ENCODE peak calls at places on chromosome 14, in seven cellular contexts. W is IMR-90, X is H1, Z is trophoblast cell, H is H9, E is mesenchymal stem cell, S is mesendoderm. C is an unnamed sample.

GRCh38 chr14:47207636-47208035 is 467.8 kb downstream of the MDGA2 start:
- DNase-seq in W (no peak), X (no peak), Z (no peak), H (no peak), E (peak; percentile 46), S (peak; percentile 30), C (no peak)

GRCh38 chr14:85317491-85318021 is 212.4 kb upstream of the FLRT2 start:
- DNase-seq in W (peak; percentile 26), X (no peak), Z (no peak), H (no peak), E (no peak), S (no peak), C (no peak)

GRCh38 chr14:89420502-89420901 is 3.5 kb upstream of the FOXN3 start:
- DNase-seq in W (no peak), X (no peak), Z (no peak), H (no peak), E (no peak), S (no peak), C (no peak)

GRCh38 chr14:87131879-87132278 is 861.1 kb downstream of the GALC start:
- DNase-seq in W (peak; percentile 74), X (no peak), Z (peak; percentile 38), H (no peak), E (peak; percentile 69), S (peak; percentile 63), C (no peak)

GRCh38 chr14:81219821-81220487 is 805 bp downstream of the GTF2A1 start:
- DNase-seq in W (peak; percentile 7), X (no peak), Z (peak; percentile 56), H (no peak), E (no peak), S (peak; percentile 51), C (no peak)

GRCh38 chr14:73180385-73180805 is 44.1 kb downstream of the PSEN1 start:
- DNase-seq in W (peak; percentile 77), X (no peak), Z (peak; percentile 83), H (no peak), E (peak; percentile 90), S (no peak), C (no peak)

GRCh38 chr14:49768301-49769121 is 558 bp downstream of the KLHDC2 start:
- DNase-seq in W (peak; percentile 66), X (peak; percentile 10), Z (peak; percentile 71), H (peak; percentile 54), E (peak; percentile 72), S (peak; percentile 81), C (peak; percentile 41)

GRCh38 chr14:71103662-71104484 is 196.6 kb downstream of the PCNX1 start:
- DNase-seq in W (peak; percentile 80), X (no peak), Z (peak; percentile 84), H (no peak), E (peak; percentile 66), S (peak; percentile 59), C (peak; percentile 37)

GRCh38 chr14:27002179-27002578 is 404.3 kb upstream of the NOVA1 start:
- DNase-seq in W (no peak), X (no peak), Z (no peak), H (no peak), E (no peak), S (no peak), C (no peak)

GRCh38 chr14:49477576-49477975 is 108.6 kb downstream of the RPS29 start:
- DNase-seq in W (no peak), X (no peak), Z (no peak), H (no peak), E (no peak), S (no peak), C (no peak)

GRCh38 chr14:59123975-59124374 is 64.5 kb upstream of the DAAM1 start:
- DNase-seq in W (peak; percentile 49), X (no peak), Z (peak; percentile 29), H (no peak), E (peak; percentile 33), S (peak; percentile 9), C (no peak)

GRCh38 chr14:86333506-86333905 is 803.6 kb downstream of the FLRT2 start:
- DNase-seq in W (peak; percentile 25), X (no peak), Z (no peak), H (no peak), E (no peak), S (no peak), C (no peak)

GRCh38 chr14:72743626-72744025 is 150.3 kb downstream of the DPF3 start:
- DNase-seq in W (no peak), X (no peak), Z (no peak), H (no peak), E (no peak), S (no peak), C (no peak)

GRCh38 chr14:71206766-71207371 is 299.6 kb downstream of the PCNX1 start:
- DNase-seq in W (peak; percentile 85), X (no peak), Z (no peak), H (no peak), E (peak; percentile 52), S (no peak), C (no peak)

GRCh38 chr14:35336171-35337073 is 44.2 kb downstream of the PSMA6 start:
- DNase-seq in W (peak; percentile 85), X (no peak), Z (peak; percentile 97), H (peak; percentile 84), E (peak; percentile 95), S (peak; percentile 92), C (no peak)

GRCh38 chr14:24458736-24459135 is 16.2 kb upstream of the SDR39U1 start:
- DNase-seq in W (no peak), X (no peak), Z (no peak), H (no peak), E (no peak), S (no peak), C (no peak)

GRCh38 chr14:69069020-69069421 is 83.9 kb downstream of the DCAF5 start:
- DNase-seq in W (peak; percentile 93), X (no peak), Z (no peak), H (no peak), E (peak; percentile 75), S (peak; percentile 47), C (no peak)

GRCh38 chr14:35766036-35766699 is 42.9 kb downstream of the RALGAPA1 start:
- DNase-seq in W (no peak), X (no peak), Z (no peak), H (no peak), E (no peak), S (no peak), C (no peak)

GRCh38 chr14:59013672-59014298 is 174.7 kb upstream of the DAAM1 start:
- DNase-seq in W (peak; percentile 68), X (no peak), Z (peak; percentile 34), H (no peak), E (peak; percentile 78), S (no peak), C (no peak)

GRCh38 chr14:61860294-61860918 is 98.2 kb downstream of the SNAPC1 start:
- DNase-seq in W (peak; percentile 42), X (no peak), Z (peak; percentile 66), H (peak; percentile 67), E (peak; percentile 37), S (peak; percentile 63), C (peak; percentile 30)

GRCh38 chr14:74495356-74495755 is 1.8 kb downstream of the ISCA2 start:
- DNase-seq in W (no peak), X (no peak), Z (no peak), H (no peak), E (peak; percentile 42), S (no peak), C (no peak)
- H3K27ac ChIP-seq in W (no peak overlapping the region), X (no peak overlapping the region), Z (no peak overlapping the region), H (no peak overlapping the region), E (no peak overlapping the region), S (no peak overlapping the region), C (no peak overlapping the region)

GRCh38 chr14:90593254-90594040 is 196.6 kb downstream of the CALM1 start:
- DNase-seq in W (no peak), X (no peak), Z (no peak), H (no peak), E (no peak), S (no peak), C (no peak)
- H2BK120ac ChIP-seq in W (no peak overlapping the region), X (no peak overlapping the region), Z (no peak overlapping the region), H (no peak overlapping the region), E (no peak overlapping the region), S (no peak overlapping the region), C (peak overlapping the region; percentile 53)

DNA sequence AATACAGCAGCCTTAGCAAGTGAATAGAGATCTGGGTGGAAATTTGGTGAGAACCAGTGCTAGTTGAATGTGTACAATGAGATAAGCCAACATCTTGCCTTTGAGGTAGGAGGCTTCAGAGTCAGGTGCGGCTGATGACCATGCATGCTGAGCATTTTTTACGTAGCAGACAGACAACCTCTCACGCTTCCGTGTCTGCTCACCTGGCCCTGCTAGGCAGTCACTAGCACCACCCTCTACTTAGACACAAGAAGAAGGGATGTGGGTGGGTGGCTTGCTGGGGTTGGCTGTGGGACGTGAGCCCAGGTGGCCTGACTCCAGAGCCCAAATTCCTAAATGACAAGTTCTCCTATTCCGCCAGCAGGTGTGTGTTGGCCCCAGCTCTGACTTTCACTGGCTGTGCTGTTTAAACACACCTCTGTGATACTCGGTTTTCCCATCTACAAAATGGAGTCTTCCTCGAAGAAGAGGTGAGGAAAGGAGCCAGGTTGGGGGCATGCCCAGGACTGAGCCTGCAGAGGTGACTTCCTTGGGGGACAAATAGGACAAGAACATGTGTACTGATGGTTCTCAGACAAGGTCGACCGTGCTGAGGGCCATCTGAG is 57.8 kb upstream of the BCL11B start:
- DNase-seq in W (no peak), X (no peak), Z (peak; percentile 92), H (no peak), E (no peak), S (no peak), C (no peak)
- H3K18ac ChIP-seq in W (no peak overlapping the region), X (no peak overlapping the region), Z (no peak overlapping the region), H (no peak overlapping the region), E (no peak overlapping the region), S (no peak overlapping the region), C (no peak overlapping the region)

GRCh38 chr14:76928301-76928700 is 100.2 kb downstream of the IRF2BPL start:
- DNase-seq in W (no peak), X (no peak), Z (no peak), H (no peak), E (no peak), S (no peak), C (no peak)
- H3K27ac ChIP-seq in W (no peak overlapping the region), X (no peak overlapping the region), Z (no peak overlapping the region), H (no peak overlapping the region), E (no peak overlapping the region), S (no peak overlapping the region), C (no peak overlapping the region)

C was measured in neuronal stem cell.